ENCODE peak calls at places on chromosomes 2 and 18, in eight cellular contexts. One of them, this sample, is unnamed.
A peak's percentile ranks its signal among the peaks of the same experiment; 100 is the strongest.

GRCh38 chr2:26412091-26412673 is 10.5 kb downstream of the DRC1 start:
- DNase-seq in HepG2: peak; percentile 45
- DNase-seq in HCT116: no peak
- DNase-seq in body of pancreas: no peak
- DNase-seq in uterus: no peak
- DNase-seq in spleen: no peak
- DNase-seq in adrenal gland: no peak
- DNase-seq in stomach: no peak
- DNase-seq in this sample: no peak

GRCh38 chr2:175002547-175003274 is 2.5 kb downstream of the CHN1 start:
- DNase-seq in HepG2: no peak
- DNase-seq in stomach: no peak
- DNase-seq in adrenal gland: no peak
- DNase-seq in spleen: no peak
- DNase-seq in uterus: no peak
- DNase-seq in HCT116: no peak
- DNase-seq in body of pancreas: no peak
- DNase-seq in this sample: no peak

GRCh38 chr2:182186132-182186735 is 200.6 kb downstream of the PPP1R1C start:
- DNase-seq in HCT116: peak; percentile 27
- DNase-seq in body of pancreas: no peak
- DNase-seq in spleen: no peak
- DNase-seq in HepG2: peak; percentile 31
- DNase-seq in adrenal gland: no peak
- DNase-seq in stomach: no peak
- DNase-seq in uterus: no peak
- DNase-seq in this sample: no peak

GRCh38 chr2:161004379-161004778 is 155.8 kb upstream of the TANK start:
- DNase-seq in HepG2: no peak
- DNase-seq in stomach: no peak
- DNase-seq in adrenal gland: no peak
- DNase-seq in body of pancreas: no peak
- DNase-seq in spleen: no peak
- DNase-seq in HCT116: peak; percentile 4
- DNase-seq in uterus: no peak
- DNase-seq in this sample: no peak

GRCh38 chr2:50943781-50944180 is 88.2 kb downstream of the NRXN1 start:
- DNase-seq in spleen: no peak
- DNase-seq in uterus: no peak
- DNase-seq in HepG2: no peak
- DNase-seq in stomach: no peak
- DNase-seq in adrenal gland: no peak
- DNase-seq in HCT116: no peak
- DNase-seq in body of pancreas: no peak
- DNase-seq in this sample: no peak

GRCh38 chr18:50775207-50775606 is 44.6 kb downstream of the MRO start:
- DNase-seq in stomach: no peak
- DNase-seq in uterus: no peak
- DNase-seq in HCT116: no peak
- DNase-seq in body of pancreas: no peak
- DNase-seq in spleen: no peak
- DNase-seq in HepG2: no peak
- DNase-seq in adrenal gland: no peak
- DNase-seq in this sample: no peak

GRCh38 chr2:181306785-181307184 is 150.4 kb upstream of the ITGA4 start:
- DNase-seq in HCT116: no peak
- DNase-seq in stomach: no peak
- DNase-seq in adrenal gland: no peak
- DNase-seq in HepG2: no peak
- DNase-seq in spleen: no peak
- DNase-seq in body of pancreas: no peak
- DNase-seq in uterus: no peak
- DNase-seq in this sample: no peak

GRCh38 chr18:47931707-47932103 is 1.2 kb upstream of the SMAD2 start:
- DNase-seq in body of pancreas: no peak
- DNase-seq in HepG2: no peak
- DNase-seq in stomach: peak; percentile 32
- DNase-seq in uterus: peak; percentile 17
- DNase-seq in HCT116: no peak
- DNase-seq in adrenal gland: peak; percentile 27
- DNase-seq in spleen: peak; percentile 78
- DNase-seq in this sample: peak; percentile 64

GRCh38 chr2:173286153-173286809 is 68.4 kb upstream of the CDCA7 start:
- DNase-seq in body of pancreas: no peak
- DNase-seq in uterus: no peak
- DNase-seq in adrenal gland: no peak
- DNase-seq in spleen: no peak
- DNase-seq in HCT116: no peak
- DNase-seq in stomach: no peak
- DNase-seq in HepG2: no peak
- DNase-seq in this sample: no peak

DNA sequence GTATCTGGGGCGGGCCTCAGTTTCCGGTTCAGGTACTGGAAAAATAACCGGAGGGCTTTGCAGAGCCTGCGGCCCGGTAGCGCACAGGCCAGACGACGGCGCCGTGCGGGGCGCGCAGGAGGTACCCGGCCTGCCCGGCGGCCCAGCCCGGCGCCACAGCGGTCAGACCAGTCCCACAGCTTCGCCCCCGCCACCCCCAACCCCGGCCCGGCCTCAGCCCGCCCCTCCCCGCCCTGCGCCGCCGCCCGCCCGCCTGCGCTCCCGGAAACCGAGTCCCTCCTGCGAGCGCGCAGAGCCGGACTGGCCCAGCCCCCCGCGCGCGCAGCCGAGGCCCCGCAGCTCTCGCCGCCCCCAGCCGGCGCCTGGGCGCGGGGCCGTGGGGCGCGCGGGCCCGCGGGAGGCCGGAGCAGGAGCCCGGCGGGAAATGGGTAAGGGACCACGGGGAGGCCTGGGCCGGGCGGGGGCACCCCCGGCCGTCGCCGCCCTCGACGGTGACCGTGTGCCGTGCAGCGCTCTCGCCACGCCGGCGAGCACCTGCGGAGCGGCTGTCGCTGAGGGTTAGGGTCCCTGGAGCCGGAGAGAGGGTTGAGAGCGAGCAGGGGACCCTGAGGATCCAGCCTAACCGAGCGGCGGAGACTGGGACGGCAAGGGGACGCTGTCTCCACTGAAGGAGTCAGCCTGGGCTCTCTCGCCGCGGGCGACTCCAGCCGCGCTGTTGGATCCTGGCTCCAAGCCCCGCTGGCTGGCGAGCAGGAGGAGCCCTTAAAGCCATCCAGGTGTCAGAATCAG is 16.5 kb upstream of the PSD4 start:
- DNase-seq in HCT116: no peak
- DNase-seq in HepG2: no peak
- DNase-seq in adrenal gland: peak; percentile 56
- DNase-seq in body of pancreas: peak; percentile 79
- DNase-seq in stomach: peak; percentile 85
- DNase-seq in spleen: peak; percentile 87
- DNase-seq in uterus: no peak
- DNase-seq in this sample: peak; percentile 76
- TF ChIP-seq POLR2A in HCT116: no peak
- TF ChIP-seq POLR2A in HepG2: no peak
- TF ChIP-seq POLR2A in adrenal gland: no peak
- TF ChIP-seq POLR2A in body of pancreas: no peak
- TF ChIP-seq POLR2A in stomach: no peak
- TF ChIP-seq POLR2A in spleen: no peak
- TF ChIP-seq POLR2A in uterus: no peak
- TF ChIP-seq POLR2A in this sample: peak; percentile 49

GRCh38 chr18:2655153-2655953 is at the start of gene SMCHD1:
- DNase-seq in HCT116: peak; percentile 37
- DNase-seq in HepG2: peak; percentile 59
- DNase-seq in spleen: peak; percentile 99
- DNase-seq in stomach: peak; percentile 92
- DNase-seq in adrenal gland: peak; percentile 86
- DNase-seq in uterus: peak; percentile 85
- DNase-seq in body of pancreas: peak; percentile 90
- DNase-seq in this sample: peak; percentile 97
- TF ChIP-seq POLR2A in HCT116: peak; percentile 91
- TF ChIP-seq POLR2A in HepG2: peak; percentile 84
- TF ChIP-seq POLR2A in spleen: peak; percentile 96
- TF ChIP-seq POLR2A in stomach: no peak
- TF ChIP-seq POLR2A in adrenal gland: peak; percentile 87
- TF ChIP-seq POLR2A in uterus: peak; percentile 92
- TF ChIP-seq POLR2A in body of pancreas: peak; percentile 94
- TF ChIP-seq POLR2A in this sample: peak; percentile 88

DNA sequence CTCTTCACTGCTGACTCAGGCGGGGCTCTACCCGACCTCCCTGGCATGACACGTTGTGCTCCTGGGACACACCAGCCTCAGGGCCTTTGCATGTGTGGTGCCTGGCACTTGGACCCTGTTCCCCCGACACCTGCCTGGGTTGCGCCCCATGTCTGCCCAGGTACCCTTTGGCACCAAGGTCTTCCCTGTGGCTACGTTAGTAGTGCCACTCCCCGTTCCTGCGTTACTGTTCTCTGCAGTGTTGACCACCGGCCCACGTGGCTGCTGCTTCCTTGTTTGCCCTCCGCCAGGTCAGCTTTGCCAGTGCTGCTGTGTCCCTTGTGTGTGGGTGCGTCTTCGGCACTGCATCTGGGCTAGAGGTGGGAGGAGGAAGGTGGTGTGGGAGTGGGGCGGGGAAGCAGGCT is 20.4 kb downstream of the ATG4B start:
- DNase-seq in adrenal gland: no peak
- DNase-seq in spleen: no peak
- DNase-seq in body of pancreas: no peak
- DNase-seq in uterus: no peak
- DNase-seq in HCT116: no peak
- DNase-seq in stomach: no peak
- DNase-seq in HepG2: no peak
- DNase-seq in this sample: no peak
- TF ChIP-seq POLR2A in adrenal gland: no peak
- TF ChIP-seq POLR2A in spleen: no peak
- TF ChIP-seq POLR2A in body of pancreas: no peak
- TF ChIP-seq POLR2A in uterus: no peak
- TF ChIP-seq POLR2A in HCT116: no peak
- TF ChIP-seq POLR2A in stomach: no peak
- TF ChIP-seq POLR2A in HepG2: no peak
- TF ChIP-seq POLR2A in this sample: no peak

GRCh38 chr18:61896118-61896517 is 3.3 kb upstream of the RNF152 start:
- DNase-seq in spleen: no peak
- DNase-seq in uterus: no peak
- DNase-seq in body of pancreas: no peak
- DNase-seq in HepG2: no peak
- DNase-seq in adrenal gland: no peak
- DNase-seq in stomach: no peak
- DNase-seq in HCT116: no peak
- DNase-seq in this sample: no peak

GRCh38 chr18:61894751-61895524 is 2.1 kb upstream of the RNF152 start:
- DNase-seq in body of pancreas: no peak
- DNase-seq in adrenal gland: no peak
- DNase-seq in HCT116: no peak
- DNase-seq in uterus: peak; percentile 57
- DNase-seq in spleen: no peak
- DNase-seq in stomach: no peak
- DNase-seq in HepG2: no peak
- DNase-seq in this sample: no peak

GRCh38 chr18:61898576-61899205 is 5.9 kb upstream of the RNF152 start:
- DNase-seq in body of pancreas: no peak
- DNase-seq in HepG2: peak; percentile 8
- DNase-seq in uterus: no peak
- DNase-seq in stomach: no peak
- DNase-seq in adrenal gland: no peak
- DNase-seq in spleen: no peak
- DNase-seq in HCT116: no peak
- DNase-seq in this sample: peak; percentile 89

GRCh38 chr18:61893971-61894750 is 1.4 kb upstream of the RNF152 start:
- DNase-seq in uterus: peak; percentile 87
- DNase-seq in HCT116: peak; percentile 18
- DNase-seq in HepG2: peak; percentile 11
- DNase-seq in stomach: peak; percentile 89
- DNase-seq in adrenal gland: peak; percentile 82
- DNase-seq in body of pancreas: peak; percentile 80
- DNase-seq in spleen: peak; percentile 87
- DNase-seq in this sample: peak; percentile 88

DNA sequence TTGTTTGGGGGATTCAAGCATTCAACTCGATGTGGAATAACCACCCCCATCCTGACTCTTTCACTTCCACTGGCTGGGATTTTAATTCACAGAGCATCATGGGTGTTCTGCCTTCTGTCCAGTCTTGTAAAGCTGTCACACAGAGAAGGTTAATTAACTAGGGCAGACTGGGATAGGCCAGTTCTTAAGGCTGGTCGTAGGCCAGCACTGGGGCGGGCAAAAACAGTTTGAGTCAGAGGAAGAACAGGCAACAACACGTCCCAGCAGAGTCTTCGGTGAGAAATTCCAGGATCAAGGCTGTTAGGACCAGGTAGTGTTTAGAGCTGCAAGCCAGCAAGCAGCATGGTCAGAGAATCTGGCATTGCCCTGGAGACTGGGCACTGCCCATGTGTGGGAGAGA is 4.0 kb upstream of the RNF152 start:
- DNase-seq in uterus: peak; percentile 92
- DNase-seq in spleen: no peak
- DNase-seq in body of pancreas: peak; percentile 24
- DNase-seq in stomach: no peak
- DNase-seq in adrenal gland: peak; percentile 76
- DNase-seq in HepG2: no peak
- DNase-seq in HCT116: no peak
- DNase-seq in this sample: no peak
- TF ChIP-seq POLR2A in uterus: peak; percentile 32
- TF ChIP-seq POLR2A in spleen: no peak
- TF ChIP-seq POLR2A in body of pancreas: no peak
- TF ChIP-seq POLR2A in stomach: no peak
- TF ChIP-seq POLR2A in adrenal gland: no peak
- TF ChIP-seq POLR2A in HepG2: no peak
- TF ChIP-seq POLR2A in HCT116: no peak
- TF ChIP-seq POLR2A in this sample: no peak

DNA sequence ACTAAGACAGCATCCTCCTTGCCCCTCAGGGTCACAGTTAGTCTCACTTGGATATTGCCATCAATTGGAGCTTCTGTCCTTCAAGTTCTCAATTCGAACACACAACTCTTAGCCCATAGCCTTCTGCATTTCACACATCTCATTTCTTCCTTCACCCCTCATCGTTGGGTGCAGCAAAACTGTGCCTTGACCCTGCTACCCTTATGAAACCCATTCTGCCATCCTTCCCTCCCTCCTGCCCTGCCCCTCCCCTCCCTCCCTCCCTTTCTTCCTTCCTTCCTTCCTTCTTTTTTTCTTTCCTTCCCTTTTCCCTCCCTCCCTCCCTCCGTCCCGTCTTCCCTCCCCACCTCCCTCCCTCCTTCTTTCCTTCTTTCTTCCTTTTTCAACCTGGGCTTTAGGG is 80.7 kb upstream of the CYRIA start:
- DNase-seq in spleen: no peak
- DNase-seq in adrenal gland: no peak
- DNase-seq in uterus: no peak
- DNase-seq in stomach: no peak
- DNase-seq in HCT116: no peak
- DNase-seq in body of pancreas: no peak
- DNase-seq in HepG2: no peak
- DNase-seq in this sample: no peak
- TF ChIP-seq POLR2A in spleen: no peak
- TF ChIP-seq POLR2A in adrenal gland: no peak
- TF ChIP-seq POLR2A in uterus: no peak
- TF ChIP-seq POLR2A in stomach: no peak
- TF ChIP-seq POLR2A in HCT116: no peak
- TF ChIP-seq POLR2A in body of pancreas: no peak
- TF ChIP-seq POLR2A in HepG2: no peak
- TF ChIP-seq POLR2A in this sample: no peak